ENCODE peak calls at places on chromosomes 3 and 15, in five cellular contexts. M, W, F, S and Z are unnamed samples.

GRCh38 chr15:87135109-87135508 is 1055.4 kb downstream of the AGBL1 start:
- DNase-seq in M (no peak), W (no peak), F (no peak), S (no peak), Z (no peak)

GRCh38 chr3:120442975-120443517 is 7.7 kb downstream of the FSTL1 start:
- DNase-seq in M (no peak), W (no peak), F (no peak), S (no peak), Z (no peak)

GRCh38 chr3:194779729-194780224 is 94.1 kb downstream of the FAM43A start:
- DNase-seq in M (no peak), W (no peak), F (no peak), S (no peak), Z (no peak)

GRCh38 chr3:186133980-186134379 is 25.1 kb upstream of the ETV5 start:
- DNase-seq in M (no peak), W (no peak), F (no peak), S (no peak), Z (no peak)

GRCh38 chr15:34693053-34693744 is 61.6 kb downstream of the GJD2 start:
- DNase-seq in M (no peak), W (no peak), F (no peak), S (no peak), Z (peak)

GRCh38 chr3:27079427-27080105 is 289.6 kb downstream of the NEK10 start:
- DNase-seq in M (no peak), W (peak), F (no peak), S (peak), Z (no peak)

GRCh38 chr3:6444888-6445658 is 415.8 kb upstream of the GRM7 start:
- DNase-seq in M (no peak), W (no peak), F (no peak), S (no peak), Z (no peak)

GRCh38 chr3:29597376-29598008 is 316.6 kb downstream of the RBMS3 start:
- DNase-seq in M (no peak), W (no peak), F (no peak), S (peak), Z (no peak)

GRCh38 chr3:149600619-149601018 is 57.2 kb downstream of the WWTR1 start:
- DNase-seq in M (no peak), W (no peak), F (no peak), S (no peak), Z (no peak)

GRCh38 chr15:60660290-60661051 is 181.5 kb upstream of the ICE2 start:
- DNase-seq in M (peak), W (peak), F (no peak), S (peak), Z (peak)

GRCh38 chr15:92902020-92902419 is 1.9 kb downstream of the CHD2 start:
- DNase-seq in M (no peak), W (no peak), F (no peak), S (no peak), Z (peak)

GRCh38 chr3:49616491-49616941 is 57.6 kb upstream of the APEH start:
- DNase-seq in M (no peak), W (no peak), F (no peak), S (peak), Z (no peak)
- TF ChIP-seq CTCF in M (no peak), W (no peak), F (no peak), S (no peak), Z (no peak)

DNA sequence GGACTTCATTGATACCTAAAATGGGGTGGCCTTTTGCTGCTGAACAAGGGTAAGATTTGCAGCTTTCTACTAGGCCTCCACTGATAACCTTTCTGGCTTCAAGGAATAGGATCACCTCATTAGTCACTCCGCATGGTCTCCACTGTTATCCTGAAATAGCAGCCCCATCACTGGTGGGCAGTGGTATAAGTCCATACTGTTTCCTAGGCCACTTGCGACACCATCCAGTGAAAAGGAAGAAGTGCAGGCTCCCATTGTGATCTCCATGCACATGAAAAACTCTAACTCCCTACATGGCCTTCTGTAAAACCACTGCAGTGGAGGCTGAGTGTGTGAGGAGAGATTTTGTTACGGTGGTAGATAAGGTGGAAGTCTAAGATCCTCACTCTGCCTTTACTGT is 1455.9 kb downstream of the SI start:
- DNase-seq in M (no peak), W (no peak), F (no peak), S (peak), Z (no peak)
- TF ChIP-seq CTCF in M (peak), W (no peak), F (no peak), S (peak), Z (no peak)

GRCh38 chr3:155701882-155702465 is 42.9 kb downstream of the PLCH1 start:
- DNase-seq in M (no peak), W (peak), F (no peak), S (peak), Z (peak)
- TF ChIP-seq CTCF in M (peak), W (peak), F (peak), S (peak), Z (peak)

DNA sequence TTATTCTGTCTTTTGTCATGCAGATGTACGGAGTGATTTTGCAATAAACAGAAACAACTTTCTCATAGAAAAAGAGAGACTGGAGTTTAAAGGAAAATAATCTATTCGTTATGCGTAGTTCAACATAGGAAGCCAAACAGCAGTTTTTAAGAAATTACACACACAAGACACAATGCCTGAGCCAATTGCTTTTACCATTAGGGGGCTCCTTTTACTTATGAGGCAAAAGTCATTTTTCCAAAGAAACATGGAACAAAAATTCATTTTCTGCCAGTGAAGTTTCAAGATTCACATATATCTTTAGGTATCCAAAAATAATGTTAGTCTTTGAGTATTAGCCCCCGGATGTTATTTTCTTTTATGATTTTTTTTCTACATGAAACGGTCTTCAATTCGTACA is 10.7 kb downstream of the CNTN6 start:
- DNase-seq in M (no peak), W (no peak), F (no peak), S (no peak), Z (no peak)
- TF ChIP-seq CTCF in M (no peak), W (no peak), F (no peak), S (peak), Z (no peak)

GRCh38 chr15:29944925-29945324 is 122.7 kb upstream of the TJP1 start:
- DNase-seq in M (no peak), W (no peak), F (no peak), S (no peak), Z (no peak)
- TF ChIP-seq CTCF in M (no peak), W (no peak), F (no peak), S (no peak), Z (no peak)

GRCh38 chr15:98570119-98570518 is 78.2 kb upstream of the IGF1R start:
- DNase-seq in M (no peak), W (no peak), F (no peak), S (no peak), Z (no peak)

GRCh38 chr15:98567951-98568350 is 80.4 kb upstream of the IGF1R start:
- DNase-seq in M (no peak), W (no peak), F (no peak), S (no peak), Z (no peak)

GRCh38 chr15:98565566-98565965 is 82.8 kb upstream of the IGF1R start:
- DNase-seq in M (no peak), W (no peak), F (no peak), S (no peak), Z (no peak)

GRCh38 chr15:98568382-98569017 is 79.8 kb upstream of the IGF1R start:
- DNase-seq in M (no peak), W (no peak), F (no peak), S (peak), Z (no peak)
- TF ChIP-seq CTCF in M (peak), W (peak), F (peak), S (peak), Z (peak)

GRCh38 chr15:78739206-78739605 is 72.1 kb downstream of the ADAMTS7 start:
- DNase-seq in M (no peak), W (no peak), F (no peak), S (no peak), Z (no peak)

GRCh38 chr15:78734441-78735064 is 76.7 kb downstream of the ADAMTS7 start:
- DNase-seq in M (no peak), W (no peak), F (no peak), S (no peak), Z (no peak)

GRCh38 chr15:78737187-78737820 is 74.0 kb downstream of the ADAMTS7 start:
- DNase-seq in M (no peak), W (no peak), F (no peak), S (no peak), Z (no peak)

GRCh38 chr15:78740904-78741274 is 70.4 kb downstream of the ADAMTS7 start:
- DNase-seq in M (no peak), W (no peak), F (no peak), S (no peak), Z (no peak)

DNA sequence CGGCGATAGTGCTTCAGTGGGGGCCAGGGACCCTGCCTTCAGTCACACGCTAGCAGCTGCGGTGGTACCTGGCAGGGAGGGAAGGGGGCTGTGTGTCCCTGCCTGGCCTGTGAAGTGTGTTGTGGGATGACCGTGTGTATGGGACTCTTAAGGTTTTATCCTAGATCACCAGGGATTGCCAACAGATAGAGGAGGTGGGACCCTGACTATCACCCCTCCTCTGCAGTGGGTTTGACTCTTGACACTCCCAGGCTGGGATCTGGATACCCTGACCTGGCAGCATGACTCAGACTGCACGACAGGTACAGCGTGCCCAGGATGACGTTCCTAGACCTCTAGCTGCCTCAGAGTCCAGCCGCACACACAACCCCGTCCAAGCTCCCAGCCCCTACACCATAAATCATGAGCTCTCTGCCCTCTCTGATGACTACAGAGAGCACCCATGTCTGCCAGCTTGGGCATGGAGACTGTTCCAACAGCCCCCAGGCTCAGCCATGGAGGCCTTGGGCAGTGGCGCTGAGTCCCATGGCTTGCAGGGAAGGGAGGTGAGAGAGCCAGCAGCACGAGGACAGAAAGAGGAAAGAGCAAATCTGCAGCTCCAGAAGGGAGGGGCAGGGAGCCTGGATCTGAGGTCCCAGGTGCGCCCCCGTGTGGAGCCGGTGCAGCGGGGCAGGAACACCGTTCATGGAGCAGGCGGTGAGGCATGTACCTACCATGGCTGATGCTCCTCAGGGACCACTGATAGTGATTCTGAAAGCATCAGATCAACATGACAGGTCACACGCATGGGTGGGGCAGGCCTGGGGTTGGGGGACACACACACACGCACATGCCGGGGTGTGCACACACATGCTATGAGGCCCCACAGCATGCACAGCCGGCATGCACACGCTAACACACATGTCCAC is 71.0 kb downstream of the ADAMTS7 start:
- DNase-seq in M (no peak), W (no peak), F (peak), S (peak), Z (peak)
- TF ChIP-seq CTCF in M (no peak), W (peak), F (no peak), S (peak), Z (peak)

DNA sequence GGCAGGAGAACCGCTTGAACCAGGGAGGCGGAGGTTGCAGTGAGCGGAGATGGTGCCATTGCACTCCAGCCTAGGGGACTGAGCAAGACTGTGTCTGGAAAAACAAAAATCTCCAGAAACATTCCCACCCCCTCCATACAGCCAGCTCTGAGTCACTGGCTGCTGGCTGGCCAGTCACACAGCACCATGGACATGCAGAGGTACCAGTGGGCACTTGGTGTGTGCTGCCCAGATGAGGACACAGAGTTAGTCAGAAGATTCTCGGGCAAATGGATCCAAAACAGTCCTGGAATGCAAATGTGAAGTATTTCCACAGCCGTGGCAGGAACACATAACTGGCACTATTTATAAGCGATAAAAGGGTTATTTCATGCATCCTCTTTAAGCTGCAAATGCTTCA is 44.6 kb downstream of the BDH1 start:
- DNase-seq in M (no peak), W (no peak), F (no peak), S (no peak), Z (peak)
- TF ChIP-seq CTCF in M (no peak), W (no peak), F (no peak), S (no peak), Z (no peak)

GRCh38 chr3:142154186-142154585 is 4.8 kb upstream of the TFDP2 start:
- DNase-seq in M (no peak), W (no peak), F (no peak), S (no peak), Z (peak)

GRCh38 chr3:142151828-142152227 is 2.5 kb upstream of the TFDP2 start:
- DNase-seq in M (no peak), W (no peak), F (no peak), S (no peak), Z (no peak)

GRCh38 chr3:142150271-142150670 is 927 bp upstream of the TFDP2 start:
- DNase-seq in M (no peak), W (no peak), F (no peak), S (no peak), Z (no peak)

GRCh38 chr3:142151240-142151639 is 1.9 kb upstream of the TFDP2 start:
- DNase-seq in M (no peak), W (no peak), F (no peak), S (no peak), Z (no peak)

GRCh38 chr3:142152349-142152748 is 3.0 kb upstream of the TFDP2 start:
- DNase-seq in M (no peak), W (no peak), F (no peak), S (no peak), Z (no peak)
- TF ChIP-seq CTCF in M (no peak), W (no peak), F (no peak), S (peak), Z (peak)